ENCODE peak calls at places on chromosomes 12 and 14, in eight cellular contexts. S is AG20443; Y is endothelial cell of umbilical vein; C is ELR; L is COR-L47; B is activated naive CD4-positive, alpha-beta T cell; R is lower leg skin; N is stimulated activated CD4-positive, alpha-beta T cell treated with anti-CD3 and anti-CD28 coated beads, TNF-alpha, amount 100 ng/mL, for 1 hour. T is an unnamed sample.

GRCh38 chr12:85468356-85469157 is 188.5 kb downstream of the ALX1 start:
- DNase-seq in N (no peak), L (peak; percentile 61), Y (peak; percentile 80), S (peak; percentile 71), C (peak; percentile 77), B (no peak), R (peak; percentile 25), T (peak; percentile 59)

GRCh38 chr12:15855646-15856045 is 26.5 kb upstream of the STRAP start:
- DNase-seq in C (peak; percentile 76), B (no peak), N (no peak), L (no peak), R (no peak), Y (no peak), S (peak; percentile 10), T (no peak)

GRCh38 chr14:103128631-103129300 is 5.5 kb downstream of the TNFAIP2 start:
- DNase-seq in L (peak; percentile 5), B (no peak), Y (no peak), R (no peak), C (peak; percentile 42), S (no peak), N (no peak), T (peak; percentile 84)

GRCh38 chr14:50846171-50846880 is 15.4 kb upstream of the NIN start:
- DNase-seq in S (peak; percentile 85), C (peak; percentile 96), B (no peak), Y (no peak), N (no peak), L (no peak), R (no peak), T (no peak)

GRCh38 chr12:45049912-45050318 is 984 bp downstream of the DBX2 start:
- DNase-seq in S (no peak), N (no peak), C (no peak), B (no peak), L (no peak), Y (no peak), R (no peak), T (peak; percentile 46)

GRCh38 chr12:19800884-19801283 is 361.6 kb downstream of the AEBP2 start:
- DNase-seq in N (no peak), C (no peak), Y (peak; percentile 91), L (no peak), S (no peak), R (no peak), B (no peak), T (no peak)

GRCh38 chr12:117125769-117126168 is 26.6 kb upstream of the TESC start:
- DNase-seq in S (no peak), B (no peak), N (no peak), Y (no peak), R (no peak), L (no peak), C (no peak), T (no peak)

GRCh38 chr12:53481957-53482586 is 17.2 kb downstream of the MAP3K12 start:
- DNase-seq in Y (no peak), B (no peak), R (no peak), S (no peak), C (peak; percentile 65), N (no peak), L (no peak), T (peak; percentile 56)

GRCh38 chr14:87691482-87691881 is 301.5 kb downstream of the GALC start:
- DNase-seq in S (no peak), N (no peak), L (no peak), B (no peak), Y (no peak), R (no peak), C (no peak), T (no peak)

GRCh38 chr12:85057370-85057963 is 21.3 kb downstream of the LRRIQ1 start:
- DNase-seq in S (peak; percentile 20), C (peak; percentile 68), B (no peak), N (no peak), L (peak; percentile 11), Y (peak; percentile 58), R (peak; percentile 17), T (no peak)

GRCh38 chr12:8780389-8780788 is 42.0 kb upstream of the A2ML1 start:
- DNase-seq in S (peak; percentile 34), B (no peak), N (no peak), C (peak; percentile 36), Y (peak; percentile 51), L (no peak), R (no peak), T (no peak)

GRCh38 chr12:84658877-84659276 is 253.7 kb downstream of the SLC6A15 start:
- DNase-seq in Y (no peak), L (no peak), S (no peak), R (no peak), B (no peak), N (no peak), C (no peak), T (no peak)

GRCh38 chr14:50524731-50525510 is 7.4 kb downstream of the MAP4K5 start:
- DNase-seq in S (no peak), R (no peak), B (no peak), Y (no peak), N (no peak), L (no peak), C (no peak), T (no peak)

GRCh38 chr14:72609205-72609916 is 284.5 kb downstream of the DPF3 start:
- DNase-seq in L (no peak), N (no peak), R (no peak), C (no peak), Y (no peak), B (no peak), S (no peak), T (no peak)

GRCh38 chr12:16012086-16012485 is 101.0 kb downstream of the DERA start:
- DNase-seq in N (no peak), L (no peak), S (peak; percentile 44), B (no peak), C (no peak), Y (peak; percentile 26), R (no peak), T (no peak)

GRCh38 chr14:23647619-23648018 is 11.5 kb downstream of the DHRS2 start:
- DNase-seq in S (no peak), L (no peak), C (no peak), Y (no peak), N (no peak), R (no peak), B (no peak), T (no peak)

GRCh38 chr12:24482044-24482443 is 466.9 kb downstream of the BCAT1 start:
- DNase-seq in C (no peak), R (no peak), Y (no peak), B (no peak), N (no peak), L (no peak), S (no peak), T (no peak)

GRCh38 chr12:126447346-126447745 is 1382.1 kb downstream of the AACS start:
- DNase-seq in R (no peak), Y (no peak), L (no peak), S (no peak), C (no peak), N (no peak), B (no peak), T (no peak)

GRCh38 chr12:2960432-2960956 is 1.3 kb downstream of the TEAD4 start:
- DNase-seq in Y (peak; percentile 62), B (no peak), N (no peak), R (no peak), C (peak; percentile 69), S (peak; percentile 61), L (no peak), T (no peak)

GRCh38 chr14:84397621-84398020 is 1132.3 kb upstream of the FLRT2 start:
- DNase-seq in B (no peak), S (no peak), R (no peak), Y (no peak), C (no peak), L (no peak), N (no peak), T (no peak)

GRCh38 chr12:109760031-109760929 is 46.7 kb downstream of the FAM222A start:
- DNase-seq in S (no peak), Y (no peak), N (no peak), C (no peak), L (no peak), R (no peak), B (no peak), T (peak; percentile 75)

GRCh38 chr14:90645842-90646443 is 170.3 kb downstream of the TTC7B start:
- DNase-seq in S (no peak), B (no peak), N (no peak), C (peak; percentile 51), L (no peak), R (no peak), Y (peak; percentile 30), T (peak; percentile 83)

GRCh38 chr12:121334513-121335343 is 17.5 kb downstream of the ANAPC5 start:
- DNase-seq in N (no peak), C (peak; percentile 81), Y (peak; percentile 65), B (no peak), R (no peak), L (peak; percentile 58), S (peak; percentile 82), T (no peak)

GRCh38 chr14:85479306-85479705 is 50.6 kb upstream of the FLRT2 start:
- DNase-seq in S (no peak), L (no peak), R (no peak), Y (no peak), B (no peak), N (no peak), C (no peak), T (no peak)

GRCh38 chr14:100155049-100155621 is 4.3 kb downstream of the DEGS2 start:
- DNase-seq in L (no peak), C (peak; percentile 54), S (no peak), N (no peak), Y (peak; percentile 20), R (no peak), B (no peak), T (peak; percentile 71)

GRCh38 chr14:68886109-68886434 is 93.0 kb downstream of the ACTN1 start:
- DNase-seq in L (peak; percentile 60), N (no peak), R (no peak), S (no peak), C (no peak), B (no peak), Y (peak; percentile 24), T (no peak)

GRCh38 chr14:69050235-69051184 is 71.4 kb upstream of the ACTN1 start:
- DNase-seq in C (no peak), B (no peak), L (no peak), S (no peak), N (no peak), Y (peak; percentile 51), R (no peak), T (no peak)

GRCh38 chr12:49043856-49044258 is 16.7 kb downstream of the KMT2D start:
- DNase-seq in C (peak; percentile 54), S (peak; percentile 76), B (peak; percentile 77), R (no peak), Y (peak; percentile 39), N (peak; percentile 45), L (peak; percentile 17), T (peak; percentile 83)

GRCh38 chr12:49055978-49056754 is 4.4 kb downstream of the KMT2D start:
- DNase-seq in N (no peak), B (no peak), S (peak; percentile 91), C (peak; percentile 85), L (no peak), R (peak; percentile 82), Y (peak; percentile 87), T (peak; percentile 52)

GRCh38 chr12:16266085-16266484 is 11.4 kb downstream of the SLC15A5 start:
- DNase-seq in S (no peak), L (no peak), N (no peak), B (no peak), Y (no peak), C (no peak), R (no peak), T (no peak)

GRCh38 chr12:54033106-54033979 is 493 bp downstream of the HOXC5 start:
- DNase-seq in Y (no peak), S (peak; percentile 63), B (no peak), R (no peak), N (no peak), L (no peak), C (peak; percentile 74), T (peak; percentile 90)

GRCh38 chr14:102772781-102773570 is 4.3 kb upstream of the TRAF3 start:
- DNase-seq in N (no peak), B (no peak), R (no peak), C (peak; percentile 53), L (peak; percentile 30), Y (no peak), S (no peak), T (peak; percentile 50)

GRCh38 chr14:74905595-74906142 is 17.4 kb downstream of the RPS6KL1 start:
- DNase-seq in L (peak; percentile 34), B (peak; percentile 81), C (peak; percentile 68), R (peak; percentile 63), S (peak; percentile 86), Y (peak; percentile 52), N (peak; percentile 42), T (peak; percentile 87)

GRCh38 chr12:92070864-92071445 is 74.7 kb downstream of the BTG1 start:
- DNase-seq in B (no peak), Y (no peak), L (no peak), C (peak; percentile 38), N (no peak), S (no peak), R (peak; percentile 47), T (no peak)